ENCODE peak calls at places on chromosome 13, in eight cellular contexts. X is putamen, U is T-helper 2 cell, A is H1, V is iris pigment epithelial cell, T is colonic mucosa, B is cardiac fibroblast, D is NCI-H524. O is an unnamed sample.

GRCh38 chr13:113976711-113977684 is 3.1 kb upstream of the C13orf46 start:
- DNase-seq in X (no peak), U (no peak), A (no peak), V (peak), T (no peak), B (peak), D (no peak), O (no peak)

GRCh38 chr13:107574517-107575215 is 640.7 kb downstream of the LIG4 start:
- DNase-seq in X (no peak), U (no peak), A (no peak), V (peak), T (no peak), B (peak), D (no peak), O (no peak)

GRCh38 chr13:111597041-111598017 is 276.9 kb downstream of the TEX29 start:
- DNase-seq in X (no peak), U (no peak), A (no peak), V (no peak), T (no peak), B (no peak), D (no peak), O (no peak)

GRCh38 chr13:26921918-26922317 is 161.3 kb upstream of the GPR12 start:
- DNase-seq in X (no peak), U (no peak), A (no peak), V (no peak), T (no peak), B (no peak), D (no peak), O (no peak)

GRCh38 chr13:26656919-26657318 is 99.4 kb downstream of the WASF3 start:
- DNase-seq in X (no peak), U (peak), A (no peak), V (peak), T (no peak), B (peak), D (peak), O (no peak)

GRCh38 chr13:27772651-27773425 is 19.4 kb upstream of the GSX1 start:
- DNase-seq in X (no peak), U (no peak), A (no peak), V (no peak), T (no peak), B (no peak), D (no peak), O (no peak)

GRCh38 chr13:80082396-80083096 is 258.4 kb downstream of the SPRY2 start:
- DNase-seq in X (no peak), U (no peak), A (no peak), V (peak), T (no peak), B (peak), D (no peak), O (no peak)

GRCh38 chr13:90461398-90461797 is 886.1 kb upstream of the MIR17HG start:
- DNase-seq in X (no peak), U (no peak), A (no peak), V (no peak), T (no peak), B (no peak), D (no peak), O (no peak)

GRCh38 chr13:59494151-59494550 is 669.6 kb downstream of the DIAPH3 start:
- DNase-seq in X (no peak), U (no peak), A (no peak), V (peak), T (no peak), B (no peak), D (no peak), O (no peak)

GRCh38 chr13:21670006-21670882 is 629 bp upstream of the FGF9 start:
- DNase-seq in X (no peak), U (peak), A (no peak), V (peak), T (peak), B (peak), D (peak), O (no peak)

GRCh38 chr13:112441226-112441625 is 65.1 kb downstream of the SPACA7 start:
- DNase-seq in X (no peak), U (no peak), A (no peak), V (no peak), T (no peak), B (no peak), D (no peak), O (no peak)